ENCODE peak calls at places on chromosomes 3 and 15, in nine cellular contexts. H is activated naive CD4-positive, alpha-beta T cell; R is small intestine; I is KBM-7; W is T follicular helper cell; T is activated CD8-positive, alpha-beta memory T cell treated with anti-CD3 and anti-CD28 coated beads for 48 hours; S is NCI-H2171; P is putamen; E is D341Med. M is an unnamed sample.

GRCh38 chr15:59791646-59792208 is 102.6 kb upstream of the BNIP2 start:
- DNase-seq in W (no peak), I (no peak), T (no peak), S (no peak), P (peak; percentile 2), H (no peak), R (no peak), E (no peak), M (no peak)

GRCh38 chr15:78859971-78860733 is 12.5 kb upstream of the MORF4L1 start:
- DNase-seq in H (peak; percentile 38), T (peak; percentile 81), E (peak; percentile 87), P (peak; percentile 67), W (peak; percentile 31), I (peak; percentile 96), S (peak; percentile 66), R (peak; percentile 81), M (peak; percentile 59)

GRCh38 chr15:50879016-50879415 is 29.5 kb upstream of the AP4E1 start:
- DNase-seq in E (no peak), H (no peak), S (no peak), T (no peak), P (no peak), W (no peak), I (no peak), R (peak; percentile 62), M (no peak)

GRCh38 chr3:17136251-17136721 is 251.5 kb downstream of the PLCL2 start:
- DNase-seq in T (no peak), W (no peak), R (no peak), P (no peak), E (no peak), S (no peak), H (no peak), I (no peak), M (no peak)

GRCh38 chr3:58308728-58309127 is 2.4 kb downstream of the HTD2 start:
- DNase-seq in P (no peak), I (no peak), E (no peak), T (no peak), W (no peak), S (no peak), H (no peak), R (no peak), M (no peak)

GRCh38 chr3:143769663-143770062 is 78.6 kb downstream of the SLC9A9 start:
- DNase-seq in W (no peak), E (no peak), T (no peak), R (peak; percentile 2), I (no peak), S (peak; percentile 10), H (no peak), P (no peak), M (no peak)

GRCh38 chr3:124322309-124322880 is 330.5 kb upstream of the ROPN1 start:
- DNase-seq in P (no peak), W (no peak), E (no peak), H (no peak), I (no peak), S (no peak), R (no peak), T (no peak), M (no peak)

GRCh38 chr15:50137330-50137761 is 18.3 kb upstream of the ATP8B4 start:
- DNase-seq in R (no peak), H (no peak), T (peak; percentile 31), P (no peak), S (no peak), I (no peak), W (no peak), E (no peak), M (no peak)

GRCh38 chr15:97081666-97082226 is 751.2 kb downstream of the NR2F2 start:
- DNase-seq in P (no peak), H (no peak), E (no peak), R (no peak), I (no peak), T (no peak), S (no peak), W (no peak), M (no peak)

GRCh38 chr3:124787490-124788195 is 57.4 kb downstream of the UMPS start:
- DNase-seq in R (no peak), S (no peak), I (no peak), T (no peak), W (no peak), P (no peak), H (no peak), E (no peak), M (no peak)

GRCh38 chr3:28050895-28051294 is 190.5 kb upstream of the CMC1 start:
- DNase-seq in R (peak; percentile 92), I (no peak), P (peak; percentile 53), T (no peak), S (no peak), E (no peak), H (no peak), W (no peak), M (no peak)

GRCh38 chr15:92048739-92049138 is 195.2 kb downstream of the SLCO3A1 start:
- DNase-seq in H (no peak), I (no peak), W (no peak), T (no peak), P (no peak), R (no peak), E (no peak), S (no peak), M (no peak)

GRCh38 chr3:123388811-123389210 is 60.1 kb downstream of the ADCY5 start:
- DNase-seq in W (no peak), H (no peak), E (no peak), T (no peak), R (no peak), S (no peak), I (no peak), P (no peak), M (no peak)

GRCh38 chr3:37183375-37183831 is 9.0 kb upstream of the LRRFIP2 start:
- DNase-seq in E (no peak), T (no peak), P (peak; percentile 71), W (no peak), R (no peak), S (no peak), I (no peak), H (no peak), M (no peak)

GRCh38 chr15:42157981-42158765 is 1.7 kb upstream of the PLA2G4F start:
- DNase-seq in R (no peak), S (no peak), H (no peak), I (no peak), W (no peak), E (peak; percentile 21), T (no peak), P (no peak), M (no peak)

GRCh38 chr15:70023769-70024491 is 73.8 kb downstream of the TLE3 start:
- DNase-seq in H (no peak), I (peak; percentile 41), W (no peak), E (no peak), P (peak; percentile 14), R (no peak), S (no peak), T (no peak), M (no peak)

GRCh38 chr3:64321747-64322146 is 96.5 kb upstream of the PRICKLE2 start:
- DNase-seq in R (peak; percentile 15), T (no peak), I (no peak), H (no peak), P (no peak), E (no peak), W (no peak), S (no peak), M (no peak)

GRCh38 chr3:60064210-60065178 is 1014.7 kb upstream of the CFAP20DC start:
- DNase-seq in H (no peak), S (no peak), I (no peak), E (no peak), T (no peak), P (no peak), W (no peak), R (no peak), M (no peak)

GRCh38 chr15:58053236-58054153 is 12.0 kb downstream of the ALDH1A2 start:
- DNase-seq in R (no peak), P (no peak), W (no peak), E (no peak), T (no peak), I (no peak), H (no peak), S (no peak), M (no peak)

GRCh38 chr3:137259089-137259488 is 301.3 kb downstream of the IL20RB start:
- DNase-seq in W (no peak), E (no peak), T (no peak), R (no peak), S (no peak), H (no peak), I (no peak), P (no peak), M (no peak)

GRCh38 chr15:68578960-68579935 is at the start of gene CORO2B:
- DNase-seq in P (no peak), H (no peak), E (peak; percentile 71), R (no peak), S (peak; percentile 48), T (no peak), W (no peak), I (peak; percentile 25), M (no peak)

GRCh38 chr3:190491533-190492054 is 22.3 kb upstream of the IL1RAP start:
- DNase-seq in E (no peak), H (no peak), P (no peak), I (no peak), S (no peak), R (no peak), T (no peak), W (no peak), M (no peak)

GRCh38 chr3:43243590-43244587 is 42.5 kb upstream of the SNRK start:
- DNase-seq in E (no peak), S (no peak), R (no peak), H (no peak), P (no peak), W (no peak), I (no peak), T (no peak), M (no peak)